ENCODE peak calls at places on chromosome 6, in four cellular contexts. One of them, this sample, is unnamed.

GRCh38 chr6:12291785-12292604 is 1.8 kb downstream of the EDN1 start:
- DNase-seq in psoas muscle: no peak
- DNase-seq in ovary: no peak
- DNase-seq in tibial nerve: no peak
- DNase-seq in this sample: peak

GRCh38 chr6:15623282-15624116 is 39.3 kb downstream of the DTNBP1 start:
- DNase-seq in psoas muscle: no peak
- DNase-seq in ovary: no peak
- DNase-seq in tibial nerve: no peak
- DNase-seq in this sample: peak

GRCh38 chr6:53925891-53926290 is 131.1 kb downstream of the LRRC1 start:
- DNase-seq in psoas muscle: no peak
- DNase-seq in ovary: no peak
- DNase-seq in tibial nerve: no peak
- DNase-seq in this sample: no peak

GRCh38 chr6:104789770-104790190 is 69.9 kb downstream of the HACE1 start:
- DNase-seq in psoas muscle: no peak
- DNase-seq in ovary: no peak
- DNase-seq in tibial nerve: no peak
- DNase-seq in this sample: peak

GRCh38 chr6:24283043-24283985 is 74.5 kb downstream of the DCDC2 start:
- DNase-seq in psoas muscle: peak
- DNase-seq in ovary: peak
- DNase-seq in tibial nerve: peak
- DNase-seq in this sample: peak

GRCh38 chr6:91105532-91105931 is 518.7 kb upstream of the MAP3K7 start:
- DNase-seq in psoas muscle: no peak
- DNase-seq in ovary: no peak
- DNase-seq in tibial nerve: no peak
- DNase-seq in this sample: no peak

GRCh38 chr6:140271759-140272377 is 897.4 kb upstream of the CITED2 start:
- DNase-seq in psoas muscle: no peak
- DNase-seq in ovary: no peak
- DNase-seq in tibial nerve: no peak
- DNase-seq in this sample: no peak

GRCh38 chr6:131453803-131454202 is 119.2 kb upstream of the ARG1 start:
- DNase-seq in psoas muscle: no peak
- DNase-seq in ovary: no peak
- DNase-seq in tibial nerve: no peak
- DNase-seq in this sample: no peak

GRCh38 chr6:134495893-134496253 is 178.0 kb upstream of the SGK1 start:
- DNase-seq in psoas muscle: no peak
- DNase-seq in ovary: no peak
- DNase-seq in tibial nerve: no peak
- DNase-seq in this sample: no peak

GRCh38 chr6:32113386-32114352 is 4.5 kb upstream of the TNXB start:
- DNase-seq in psoas muscle: peak
- DNase-seq in ovary: peak
- DNase-seq in tibial nerve: peak
- DNase-seq in this sample: peak

GRCh38 chr6:54156650-54157250 is 45.5 kb downstream of the MLIP start:
- DNase-seq in psoas muscle: no peak
- DNase-seq in ovary: no peak
- DNase-seq in tibial nerve: no peak
- DNase-seq in this sample: peak

GRCh38 chr6:52876056-52876787 is 33.3 kb downstream of the GSTA3 start:
- DNase-seq in psoas muscle: no peak
- DNase-seq in ovary: no peak
- DNase-seq in tibial nerve: no peak
- DNase-seq in this sample: peak

GRCh38 chr6:160801418-160801817 is 99.4 kb downstream of the PLG start:
- DNase-seq in psoas muscle: no peak
- DNase-seq in ovary: no peak
- DNase-seq in tibial nerve: no peak
- DNase-seq in this sample: no peak

GRCh38 chr6:123926000-123926399 is 122.3 kb downstream of the NKAIN2 start:
- DNase-seq in psoas muscle: no peak
- DNase-seq in ovary: no peak
- DNase-seq in tibial nerve: no peak
- DNase-seq in this sample: peak

GRCh38 chr6:49072146-49072545 is 390.9 kb downstream of the MMUT start:
- DNase-seq in psoas muscle: no peak
- DNase-seq in ovary: no peak
- DNase-seq in tibial nerve: no peak
- DNase-seq in this sample: peak

GRCh38 chr6:54846857-54847721 is 518 bp downstream of the FAM83B start:
- DNase-seq in psoas muscle: no peak
- DNase-seq in ovary: no peak
- DNase-seq in tibial nerve: no peak
- DNase-seq in this sample: no peak

GRCh38 chr6:113858605-113859348 is 1.6 kb downstream of the MARCKS start:
- DNase-seq in psoas muscle: peak
- DNase-seq in ovary: peak
- DNase-seq in tibial nerve: peak
- DNase-seq in this sample: peak
- TF ChIP-seq CTCF in psoas muscle: peak
- TF ChIP-seq CTCF in ovary: peak
- TF ChIP-seq CTCF in tibial nerve: peak
- TF ChIP-seq CTCF in this sample: peak

GRCh38 chr6:75350156-75350555 is 65.6 kb upstream of the TMEM30A start:
- DNase-seq in psoas muscle: no peak
- DNase-seq in ovary: no peak
- DNase-seq in tibial nerve: no peak
- DNase-seq in this sample: no peak

GRCh38 chr6:75348882-75349261 is 64.3 kb upstream of the TMEM30A start:
- DNase-seq in psoas muscle: no peak
- DNase-seq in ovary: no peak
- DNase-seq in tibial nerve: no peak
- DNase-seq in this sample: no peak

GRCh38 chr6:75350808-75351207 is 66.2 kb upstream of the TMEM30A start:
- DNase-seq in psoas muscle: no peak
- DNase-seq in ovary: no peak
- DNase-seq in tibial nerve: no peak
- DNase-seq in this sample: no peak

GRCh38 chr6:75347797-75348610 is 63.4 kb upstream of the TMEM30A start:
- DNase-seq in psoas muscle: no peak
- DNase-seq in ovary: no peak
- DNase-seq in tibial nerve: no peak
- DNase-seq in this sample: no peak

GRCh38 chr6:75349262-75349984 is 64.8 kb upstream of the TMEM30A start:
- DNase-seq in psoas muscle: peak
- DNase-seq in ovary: peak
- DNase-seq in tibial nerve: no peak
- DNase-seq in this sample: peak
- H3K4me3 ChIP-seq in psoas muscle: peak
- H3K4me3 ChIP-seq in ovary: peak
- H3K4me3 ChIP-seq in tibial nerve: peak
- H3K4me3 ChIP-seq in this sample: peak

GRCh38 chr6:96760153-96760687 is 77.1 kb downstream of the GPR63 start:
- DNase-seq in psoas muscle: no peak
- DNase-seq in ovary: no peak
- DNase-seq in tibial nerve: no peak
- DNase-seq in this sample: no peak
- TF ChIP-seq CTCF in psoas muscle: no peak
- TF ChIP-seq CTCF in ovary: no peak
- TF ChIP-seq CTCF in tibial nerve: no peak
- TF ChIP-seq CTCF in this sample: no peak

DNA sequence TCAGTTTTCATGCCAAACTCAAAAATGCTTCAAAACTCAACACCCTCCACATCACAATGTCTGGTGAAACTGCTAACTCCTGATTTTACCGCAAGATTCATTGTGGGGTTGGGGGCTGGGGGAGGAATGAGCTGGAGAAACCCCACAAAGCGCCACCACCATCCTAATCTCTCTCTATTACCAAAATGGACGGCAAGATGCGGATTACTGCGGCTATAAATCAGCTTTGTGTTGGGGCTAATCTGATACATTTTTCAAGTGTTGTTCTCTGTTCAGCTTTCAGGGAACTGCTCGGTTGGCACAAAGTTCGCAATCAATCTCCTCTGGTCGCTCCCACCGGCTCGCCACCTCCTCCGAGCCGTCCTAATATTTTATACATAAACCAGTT is 83.7 kb downstream of the TMEM242 start:
- DNase-seq in psoas muscle: no peak
- DNase-seq in ovary: no peak
- DNase-seq in tibial nerve: no peak
- DNase-seq in this sample: no peak
- H3K4me3 ChIP-seq in psoas muscle: peak
- H3K4me3 ChIP-seq in ovary: peak
- H3K4me3 ChIP-seq in tibial nerve: peak
- H3K4me3 ChIP-seq in this sample: no peak